ENCODE peak calls at places on chromosomes 12 and 14, in four cellular contexts. G is AG08396, R is stromal cell of bone marrow, F is substantia nigra. I is an unnamed sample.

GRCh38 chr14:69242311-69243224 is 17.4 kb upstream of the GALNT16 start:
- DNase-seq in G (peak; percentile 71), R (peak; percentile 65), F (no peak), I (peak; percentile 39)

GRCh38 chr12:67701121-67701520 is 52.6 kb downstream of the DYRK2 start:
- DNase-seq in G (no peak), R (no peak), F (no peak), I (no peak)

GRCh38 chr12:88546851-88547250 is 33.4 kb downstream of the KITLG start:
- DNase-seq in G (no peak), R (no peak), F (no peak), I (no peak)

GRCh38 chr14:98955741-98956070 is 316.3 kb downstream of the BCL11B start:
- DNase-seq in G (no peak), R (no peak), F (no peak), I (no peak)

GRCh38 chr12:62736596-62736995 is 198.4 kb downstream of the PPM1H start:
- DNase-seq in G (no peak), R (no peak), F (no peak), I (no peak)

GRCh38 chr14:24880689-24881088 is 169.3 kb downstream of the STXBP6 start:
- DNase-seq in G (no peak), R (no peak), F (no peak), I (no peak)

GRCh38 chr14:55583942-55584468 is 4.0 kb downstream of the KTN1 start:
- DNase-seq in G (no peak), R (no peak), F (no peak), I (no peak)

GRCh38 chr14:34113051-34113511 is 162.2 kb upstream of the EGLN3 start:
- DNase-seq in G (no peak), R (no peak), F (no peak), I (no peak)

GRCh38 chr12:34405286-34406227 is 383.3 kb downstream of the ALG10 start:
- DNase-seq in G (peak; percentile 0), R (no peak), F (no peak), I (no peak)

GRCh38 chr12:109532721-109533486 is 40.4 kb downstream of the MMAB start:
- DNase-seq in G (no peak), R (no peak), F (no peak), I (no peak)

I was measured in naive B cell.